ENCODE peak calls at places on chromosomes 13 and 19, in eight cellular contexts. I is anterior cingulate cortex; E is AG04450; F is K562; Y is effector CD4-positive, alpha-beta T cell; N is hepatic stellate cell; S is activated CD4-positive, alpha-beta T cell treated with anti-CD3 and anti-CD28 coated beads, Interleukin-2, amount 50 U/mL, for 24 hours; M is MV-4-11. P is an unnamed sample.

GRCh38 chr13:36858285-36858684 is 39.3 kb downstream of the RFXAP start:
- DNase-seq in I (no peak), E (peak; percentile 15), F (peak; percentile 42), Y (no peak), N (peak; percentile 23), S (no peak), M (peak; percentile 65), P (peak; percentile 28)

GRCh38 chr13:69604698-69605097 is 502.9 kb upstream of the ATXN8OS start:
- DNase-seq in I (no peak), E (no peak), F (no peak), Y (no peak), N (no peak), S (no peak), M (no peak), P (no peak)

GRCh38 chr13:87872813-87873212 is 201.6 kb downstream of the SLITRK5 start:
- DNase-seq in I (no peak), E (no peak), F (no peak), Y (no peak), N (no peak), S (no peak), M (no peak), P (no peak)

GRCh38 chr13:29508130-29508873 is 87.2 kb downstream of the SLC7A1 start:
- DNase-seq in I (peak; percentile 77), E (peak; percentile 47), F (peak; percentile 78), Y (peak; percentile 68), N (peak; percentile 93), S (peak; percentile 47), M (peak; percentile 28), P (peak; percentile 15)

GRCh38 chr13:105177265-105177900 is 1358.1 kb downstream of the EFNB2 start:
- DNase-seq in I (no peak), E (no peak), F (no peak), Y (no peak), N (no peak), S (no peak), M (peak; percentile 86), P (no peak)

GRCh38 chr13:103965506-103966243 is 899.5 kb upstream of the SLC10A2 start:
- DNase-seq in I (no peak), E (no peak), F (no peak), Y (no peak), N (no peak), S (no peak), M (no peak), P (no peak)

GRCh38 chr19:56189785-56190184 is 7.8 kb downstream of the ZSCAN5B start:
- DNase-seq in I (no peak), E (no peak), F (peak; percentile 41), Y (no peak), N (no peak), S (no peak), M (no peak), P (no peak)

GRCh38 chr13:101149735-101150380 is 266.4 kb downstream of the NALCN start:
- DNase-seq in I (no peak), E (peak; percentile 34), F (peak; percentile 2), Y (no peak), N (no peak), S (no peak), M (no peak), P (peak; percentile 21)

GRCh38 chr19:35088514-35088913 is 27.1 kb upstream of the FXYD3 start:
- DNase-seq in I (no peak), E (peak; percentile 63), F (no peak), Y (no peak), N (peak; percentile 92), S (no peak), M (no peak), P (no peak)

GRCh38 chr19:52410276-52410675 is 12.6 kb downstream of the ZNF528 start:
- DNase-seq in I (no peak), E (no peak), F (no peak), Y (no peak), N (no peak), S (no peak), M (no peak), P (no peak)

GRCh38 chr19:48333467-48334384 is 8.4 kb downstream of the EMP3 start:
- DNase-seq in I (peak; percentile 70), E (peak; percentile 87), F (peak; percentile 97), Y (peak; percentile 91), N (peak; percentile 97), S (peak; percentile 82), M (peak; percentile 96), P (peak; percentile 90)

GRCh38 chr13:105202384-105202783 is 1333.1 kb downstream of the EFNB2 start:
- DNase-seq in I (no peak), E (no peak), F (no peak), Y (no peak), N (no peak), S (no peak), M (peak; percentile 22), P (no peak)

GRCh38 chr13:32791545-32792172 is 205.4 kb downstream of the PDS5B start:
- DNase-seq in I (no peak), E (no peak), F (no peak), Y (no peak), N (no peak), S (no peak), M (no peak), P (no peak)

GRCh38 chr13:114045113-114045735 is 71.3 kb upstream of the C13orf46 start:
- DNase-seq in I (peak; percentile 65), E (no peak), F (no peak), Y (no peak), N (no peak), S (no peak), M (peak; percentile 34), P (no peak)